ENCODE peak calls at places on chromosomes 16 and 17, in ten cellular contexts. One of them, this sample, is unnamed.

GRCh38 chr16:13453325-13453724 is 466.6 kb upstream of the ERCC4 start:
- DNase-seq in NB4: no peak
- DNase-seq in Peyer's patch: no peak
- DNase-seq in IMR-90: no peak
- DNase-seq in ovary: no peak
- DNase-seq in lower leg skin: peak
- DNase-seq in A549: no peak
- DNase-seq in adrenal gland: no peak
- DNase-seq in uterus: no peak
- DNase-seq in stomach: no peak
- DNase-seq in this sample: no peak

GRCh38 chr17:9576521-9577401 is at the start of gene CFAP52:
- DNase-seq in A549: peak
- DNase-seq in uterus: peak
- DNase-seq in ovary: peak
- DNase-seq in NB4: peak
- DNase-seq in Peyer's patch: peak
- DNase-seq in stomach: peak
- DNase-seq in lower leg skin: peak
- DNase-seq in adrenal gland: peak
- DNase-seq in IMR-90: peak
- DNase-seq in this sample: peak

GRCh38 chr17:31307640-31308039 is 6.2 kb downstream of the EVI2B start:
- DNase-seq in ovary: no peak
- DNase-seq in adrenal gland: no peak
- DNase-seq in stomach: no peak
- DNase-seq in Peyer's patch: no peak
- DNase-seq in uterus: no peak
- DNase-seq in IMR-90: no peak
- DNase-seq in A549: no peak
- DNase-seq in NB4: no peak
- DNase-seq in lower leg skin: no peak
- DNase-seq in this sample: no peak

GRCh38 chr17:67831268-67831667 is 6.0 kb downstream of the BPTF start:
- DNase-seq in stomach: no peak
- DNase-seq in A549: no peak
- DNase-seq in IMR-90: no peak
- DNase-seq in uterus: no peak
- DNase-seq in NB4: no peak
- DNase-seq in Peyer's patch: no peak
- DNase-seq in ovary: no peak
- DNase-seq in adrenal gland: no peak
- DNase-seq in lower leg skin: no peak
- DNase-seq in this sample: no peak

GRCh38 chr17:72465191-72466024 is 344.6 kb downstream of the SOX9 start:
- DNase-seq in IMR-90: peak
- DNase-seq in adrenal gland: no peak
- DNase-seq in stomach: peak
- DNase-seq in Peyer's patch: peak
- DNase-seq in A549: peak
- DNase-seq in NB4: peak
- DNase-seq in lower leg skin: peak
- DNase-seq in ovary: no peak
- DNase-seq in uterus: no peak
- DNase-seq in this sample: peak

GRCh38 chr16:63530208-63530607 is 1494.0 kb upstream of the CDH8 start:
- DNase-seq in Peyer's patch: no peak
- DNase-seq in A549: no peak
- DNase-seq in lower leg skin: no peak
- DNase-seq in NB4: no peak
- DNase-seq in adrenal gland: no peak
- DNase-seq in uterus: no peak
- DNase-seq in stomach: no peak
- DNase-seq in ovary: no peak
- DNase-seq in IMR-90: no peak
- DNase-seq in this sample: no peak

GRCh38 chr16:84879569-84880487 is 60.0 kb downstream of the CRISPLD2 start:
- DNase-seq in ovary: no peak
- DNase-seq in IMR-90: no peak
- DNase-seq in NB4: no peak
- DNase-seq in stomach: peak
- DNase-seq in Peyer's patch: no peak
- DNase-seq in uterus: no peak
- DNase-seq in adrenal gland: no peak
- DNase-seq in A549: peak
- DNase-seq in lower leg skin: no peak
- DNase-seq in this sample: peak

GRCh38 chr16:10343124-10343760 is 42.6 kb upstream of the ATF7IP2 start:
- DNase-seq in stomach: no peak
- DNase-seq in NB4: peak
- DNase-seq in ovary: no peak
- DNase-seq in A549: no peak
- DNase-seq in IMR-90: no peak
- DNase-seq in adrenal gland: no peak
- DNase-seq in lower leg skin: no peak
- DNase-seq in Peyer's patch: no peak
- DNase-seq in uterus: no peak
- DNase-seq in this sample: no peak

GRCh38 chr17:36545465-36546417 is 1.0 kb downstream of the GGNBP2 start:
- DNase-seq in IMR-90: peak
- DNase-seq in lower leg skin: peak
- DNase-seq in NB4: peak
- DNase-seq in stomach: peak
- DNase-seq in adrenal gland: peak
- DNase-seq in uterus: peak
- DNase-seq in ovary: peak
- DNase-seq in Peyer's patch: peak
- DNase-seq in A549: peak
- DNase-seq in this sample: peak

GRCh38 chr17:28760987-28761562 is 17.3 kb downstream of the TRAF4 start:
- DNase-seq in ovary: no peak
- DNase-seq in adrenal gland: peak
- DNase-seq in lower leg skin: no peak
- DNase-seq in A549: no peak
- DNase-seq in stomach: peak
- DNase-seq in Peyer's patch: no peak
- DNase-seq in uterus: no peak
- DNase-seq in IMR-90: peak
- DNase-seq in NB4: peak
- DNase-seq in this sample: no peak

GRCh38 chr16:28168991-28169554 is 42.7 kb downstream of the XPO6 start:
- DNase-seq in Peyer's patch: no peak
- DNase-seq in stomach: no peak
- DNase-seq in NB4: no peak
- DNase-seq in IMR-90: no peak
- DNase-seq in adrenal gland: no peak
- DNase-seq in ovary: no peak
- DNase-seq in uterus: no peak
- DNase-seq in lower leg skin: no peak
- DNase-seq in A549: no peak
- DNase-seq in this sample: no peak

GRCh38 chr17:83057793-83058477 is 21.5 kb upstream of the METRNL start:
- DNase-seq in lower leg skin: no peak
- DNase-seq in ovary: no peak
- DNase-seq in adrenal gland: peak
- DNase-seq in stomach: peak
- DNase-seq in NB4: no peak
- DNase-seq in uterus: peak
- DNase-seq in A549: no peak
- DNase-seq in IMR-90: no peak
- DNase-seq in Peyer's patch: peak
- DNase-seq in this sample: no peak

GRCh38 chr17:50534979-50535326 is 2.4 kb downstream of the EPN3 start:
- DNase-seq in NB4: no peak
- DNase-seq in ovary: no peak
- DNase-seq in stomach: no peak
- DNase-seq in IMR-90: no peak
- DNase-seq in A549: no peak
- DNase-seq in Peyer's patch: no peak
- DNase-seq in uterus: no peak
- DNase-seq in lower leg skin: no peak
- DNase-seq in adrenal gland: no peak
- DNase-seq in this sample: no peak

DNA sequence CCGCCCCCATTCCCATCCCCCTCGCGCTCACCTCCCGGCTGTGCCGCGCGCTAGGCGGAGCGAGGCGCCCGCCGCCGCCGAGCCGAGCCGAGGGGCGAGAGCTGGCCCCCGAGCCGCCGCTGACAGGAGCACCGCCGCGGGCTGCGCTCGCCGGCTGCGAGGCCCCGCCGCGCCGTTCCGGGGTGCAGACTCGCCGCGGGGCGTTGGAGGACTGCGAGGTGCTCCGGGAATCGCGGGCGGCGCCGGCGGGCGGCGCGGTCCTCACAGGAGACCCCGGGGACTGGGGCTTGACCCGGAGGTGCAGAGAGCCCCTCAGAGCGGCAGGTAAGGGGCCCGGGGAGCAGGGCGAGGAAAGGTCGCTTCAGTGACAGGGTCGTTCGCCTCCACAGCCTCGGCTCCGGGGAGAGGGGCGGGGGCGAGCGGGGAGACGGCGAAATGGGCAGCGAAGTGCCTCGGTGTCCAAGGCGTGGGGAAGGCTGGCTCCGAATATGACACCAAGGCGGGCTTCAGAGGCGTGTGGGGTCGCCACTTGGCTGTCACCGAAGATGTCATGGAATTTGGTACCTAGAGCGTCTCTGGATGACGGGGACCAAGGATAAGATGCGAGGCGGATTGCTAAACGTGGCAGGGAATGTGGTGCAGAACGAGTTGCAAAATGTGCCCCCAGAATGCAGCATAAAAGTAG is 533 bp downstream of the TANC2 start:
- DNase-seq in IMR-90: peak
- DNase-seq in adrenal gland: peak
- DNase-seq in Peyer's patch: no peak
- DNase-seq in NB4: peak
- DNase-seq in A549: peak
- DNase-seq in uterus: peak
- DNase-seq in lower leg skin: peak
- DNase-seq in stomach: peak
- DNase-seq in ovary: no peak
- DNase-seq in this sample: peak
- TF ChIP-seq POLR2A in IMR-90: no peak
- TF ChIP-seq POLR2A in adrenal gland: no peak
- TF ChIP-seq POLR2A in Peyer's patch: no peak
- TF ChIP-seq POLR2A in NB4: no peak
- TF ChIP-seq POLR2A in A549: no peak
- TF ChIP-seq POLR2A in uterus: no peak
- TF ChIP-seq POLR2A in lower leg skin: no peak
- TF ChIP-seq POLR2A in stomach: no peak
- TF ChIP-seq POLR2A in ovary: no peak
- TF ChIP-seq POLR2A in this sample: no peak

GRCh38 chr17:58148609-58149008 is 425 bp downstream of the OR4D1 start:
- DNase-seq in uterus: no peak
- DNase-seq in stomach: no peak
- DNase-seq in ovary: no peak
- DNase-seq in A549: no peak
- DNase-seq in IMR-90: no peak
- DNase-seq in NB4: no peak
- DNase-seq in adrenal gland: no peak
- DNase-seq in Peyer's patch: no peak
- DNase-seq in lower leg skin: no peak
- DNase-seq in this sample: no peak
- TF ChIP-seq POLR2A in uterus: no peak
- TF ChIP-seq POLR2A in stomach: no peak
- TF ChIP-seq POLR2A in ovary: no peak
- TF ChIP-seq POLR2A in A549: no peak
- TF ChIP-seq POLR2A in IMR-90: no peak
- TF ChIP-seq POLR2A in NB4: no peak
- TF ChIP-seq POLR2A in adrenal gland: no peak
- TF ChIP-seq POLR2A in Peyer's patch: no peak
- TF ChIP-seq POLR2A in lower leg skin: no peak
- TF ChIP-seq POLR2A in this sample: no peak

GRCh38 chr17:16969931-16970906 is 1.7 kb downstream of the TNFRSF13B start:
- DNase-seq in adrenal gland: no peak
- DNase-seq in stomach: no peak
- DNase-seq in A549: no peak
- DNase-seq in uterus: no peak
- DNase-seq in NB4: no peak
- DNase-seq in lower leg skin: no peak
- DNase-seq in IMR-90: no peak
- DNase-seq in Peyer's patch: no peak
- DNase-seq in ovary: no peak
- DNase-seq in this sample: no peak
- TF ChIP-seq POLR2A in adrenal gland: no peak
- TF ChIP-seq POLR2A in stomach: no peak
- TF ChIP-seq POLR2A in A549: no peak
- TF ChIP-seq POLR2A in uterus: no peak
- TF ChIP-seq POLR2A in NB4: no peak
- TF ChIP-seq POLR2A in lower leg skin: no peak
- TF ChIP-seq POLR2A in IMR-90: no peak
- TF ChIP-seq POLR2A in Peyer's patch: no peak
- TF ChIP-seq POLR2A in ovary: no peak
- TF ChIP-seq POLR2A in this sample: no peak

GRCh38 chr17:59372138-59372751 is 40.8 kb downstream of the YPEL2 start:
- DNase-seq in NB4: peak
- DNase-seq in lower leg skin: peak
- DNase-seq in Peyer's patch: no peak
- DNase-seq in adrenal gland: peak
- DNase-seq in ovary: no peak
- DNase-seq in uterus: peak
- DNase-seq in stomach: peak
- DNase-seq in IMR-90: peak
- DNase-seq in A549: no peak
- DNase-seq in this sample: no peak
- TF ChIP-seq POLR2A in NB4: no peak
- TF ChIP-seq POLR2A in lower leg skin: no peak
- TF ChIP-seq POLR2A in Peyer's patch: no peak
- TF ChIP-seq POLR2A in adrenal gland: no peak
- TF ChIP-seq POLR2A in ovary: no peak
- TF ChIP-seq POLR2A in uterus: peak
- TF ChIP-seq POLR2A in stomach: no peak
- TF ChIP-seq POLR2A in IMR-90: no peak
- TF ChIP-seq POLR2A in A549: no peak
- TF ChIP-seq POLR2A in this sample: no peak

DNA sequence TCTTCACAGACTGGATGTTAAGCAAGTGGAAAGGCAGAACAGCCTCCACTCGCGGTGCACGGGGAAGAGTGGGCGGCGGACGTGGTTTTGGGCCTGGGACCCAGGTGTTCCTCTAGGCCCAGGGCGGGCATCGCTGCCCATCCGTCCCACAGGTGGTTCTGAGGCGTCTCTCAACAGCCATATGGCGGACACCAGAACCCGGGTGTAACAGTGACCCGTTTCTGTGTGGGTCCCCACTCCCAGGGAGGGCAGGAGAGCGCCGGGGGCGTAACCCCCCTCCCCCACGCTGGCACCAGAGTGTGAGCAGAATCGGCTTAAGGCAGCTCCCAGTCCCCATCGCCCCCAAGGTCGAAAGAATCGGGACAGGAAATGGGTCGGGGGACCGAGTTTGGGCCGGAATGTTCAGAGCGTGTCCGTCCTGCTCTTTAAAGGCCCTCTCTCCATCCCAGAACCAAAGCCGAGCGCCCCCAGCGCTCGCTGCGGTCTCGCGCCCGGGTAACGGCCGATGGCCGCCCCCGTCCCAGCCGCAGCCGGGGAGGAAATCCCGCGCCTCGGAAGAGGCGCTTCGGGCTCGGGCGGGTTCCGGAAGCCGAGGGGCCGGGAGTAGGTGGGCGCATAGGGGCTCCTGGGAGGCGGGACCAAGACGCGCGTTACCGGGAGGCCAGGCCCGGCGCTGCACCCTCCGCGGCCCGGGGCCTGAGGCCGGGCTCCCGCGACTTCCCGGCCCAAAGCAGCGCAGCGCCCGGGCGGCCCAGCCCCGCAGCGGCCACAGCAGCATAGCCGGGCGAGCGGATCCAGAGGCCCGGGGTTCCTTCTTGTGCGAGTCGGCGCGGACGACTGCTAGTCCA is at the start of gene TK2:
- DNase-seq in A549: peak
- DNase-seq in uterus: peak
- DNase-seq in stomach: peak
- DNase-seq in Peyer's patch: peak
- DNase-seq in NB4: peak
- DNase-seq in ovary: peak
- DNase-seq in adrenal gland: peak
- DNase-seq in IMR-90: peak
- DNase-seq in lower leg skin: no peak
- DNase-seq in this sample: peak
- TF ChIP-seq POLR2A in A549: peak
- TF ChIP-seq POLR2A in uterus: peak
- TF ChIP-seq POLR2A in stomach: no peak
- TF ChIP-seq POLR2A in Peyer's patch: peak
- TF ChIP-seq POLR2A in NB4: peak
- TF ChIP-seq POLR2A in ovary: peak
- TF ChIP-seq POLR2A in adrenal gland: peak
- TF ChIP-seq POLR2A in IMR-90: peak
- TF ChIP-seq POLR2A in lower leg skin: no peak
- TF ChIP-seq POLR2A in this sample: peak

This sample was measured in H54.